ENCODE peak calls at places on chromosome 1, in ten cellular contexts. Z is ovary, L is uterus, H is neural progenitor cell, U is fibroblast of lung, S is fibroblast of the aortic adventitia, B is GM06990, X is colonic mucosa, F is Peyer's patch, O is cardiac muscle cell. I is an unnamed sample.

GRCh38 chr1:37452416-37452815 is 22.0 kb upstream of the ZC3H12A start:
- DNase-seq in L (no peak), X (no peak), O (no peak), H (no peak), F (no peak), S (no peak), B (no peak), Z (no peak), U (no peak), I (no peak)

GRCh38 chr1:72481420-72481819 is 199.1 kb upstream of the NEGR1 start:
- DNase-seq in H (no peak), O (no peak), S (no peak), L (no peak), Z (no peak), X (no peak), B (no peak), F (no peak), U (no peak), I (no peak)

GRCh38 chr1:162088281-162088969 is 18.9 kb downstream of the NOS1AP start:
- DNase-seq in F (no peak), H (no peak), B (no peak), Z (no peak), X (no peak), S (peak), U (peak), L (no peak), O (no peak), I (no peak)

GRCh38 chr1:165257969-165258459 is 98.5 kb downstream of the LMX1A start:
- DNase-seq in Z (peak), U (peak), B (peak), L (peak), S (peak), O (peak), F (peak), H (peak), X (peak), I (peak)

GRCh38 chr1:3779912-3780416 is 7.4 kb downstream of the SMIM1 start:
- DNase-seq in H (no peak), O (no peak), L (no peak), U (no peak), Z (no peak), X (no peak), S (no peak), B (no peak), F (no peak), I (no peak)

GRCh38 chr1:31802190-31803150 is 13.4 kb downstream of the SPOCD1 start:
- DNase-seq in L (no peak), X (no peak), F (peak), U (peak), Z (no peak), H (no peak), B (no peak), O (no peak), S (peak), I (peak)

GRCh38 chr1:154669464-154670282 is 61.7 kb upstream of the ADAR start:
- DNase-seq in L (peak), X (peak), S (peak), O (peak), Z (peak), H (peak), F (peak), U (peak), B (peak), I (peak)

GRCh38 chr1:33014464-33015170 is 22.1 kb downstream of the AK2 start:
- DNase-seq in S (no peak), L (no peak), O (no peak), U (no peak), H (no peak), B (no peak), Z (no peak), X (no peak), F (no peak), I (no peak)

GRCh38 chr1:43545686-43546387 is 15.2 kb downstream of the PTPRF start:
- DNase-seq in O (peak), X (peak), H (peak), F (peak), U (peak), B (no peak), Z (peak), S (peak), L (peak), I (peak)

DNA sequence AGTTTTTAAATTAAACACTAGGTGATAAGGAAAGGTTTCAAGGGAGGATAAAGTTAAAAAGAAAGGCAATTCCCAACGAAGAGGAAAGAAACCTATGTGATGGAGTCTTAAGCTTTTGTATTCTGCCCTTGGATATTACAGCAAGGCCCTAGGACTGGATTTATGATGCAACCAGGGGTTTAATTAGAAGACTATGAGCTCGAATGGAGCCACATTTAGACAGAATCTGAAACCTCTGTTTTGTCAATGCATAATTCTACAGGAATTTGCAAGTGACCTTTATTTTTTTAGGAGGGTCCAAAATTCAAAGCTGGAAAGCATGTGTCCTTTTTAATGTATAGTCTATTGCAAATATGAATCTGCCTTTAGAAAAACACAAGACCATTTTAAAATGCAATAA is 37.9 kb downstream of the TGFB2 start:
- DNase-seq in X (no peak), O (no peak), U (no peak), F (no peak), S (peak), Z (no peak), H (no peak), L (no peak), B (no peak), I (no peak)
- H3K4me3 ChIP-seq in X (no peak), O (no peak), U (no peak), F (no peak), S (no peak), Z (no peak), H (no peak), L (no peak), B (no peak), I (no peak)

GRCh38 chr1:181028241-181029014 is 5.4 kb upstream of the MR1 start:
- DNase-seq in O (no peak), B (no peak), Z (no peak), S (no peak), F (no peak), L (no peak), U (peak), X (no peak), H (no peak), I (no peak)

GRCh38 chr1:181021155-181021554 is 1.5 kb downstream of the STX6 start:
- DNase-seq in U (no peak), O (no peak), H (no peak), X (no peak), F (no peak), S (no peak), L (no peak), B (no peak), Z (no peak), I (no peak)

GRCh38 chr1:181018901-181019681 is 3.6 kb downstream of the STX6 start:
- DNase-seq in F (no peak), S (no peak), O (no peak), X (no peak), H (no peak), B (no peak), U (no peak), L (no peak), Z (no peak), I (no peak)

GRCh38 chr1:181021811-181022434 is 747 bp downstream of the STX6 start:
- DNase-seq in L (peak), Z (peak), X (peak), H (peak), S (peak), F (peak), O (peak), B (peak), U (peak), I (peak)

DNA sequence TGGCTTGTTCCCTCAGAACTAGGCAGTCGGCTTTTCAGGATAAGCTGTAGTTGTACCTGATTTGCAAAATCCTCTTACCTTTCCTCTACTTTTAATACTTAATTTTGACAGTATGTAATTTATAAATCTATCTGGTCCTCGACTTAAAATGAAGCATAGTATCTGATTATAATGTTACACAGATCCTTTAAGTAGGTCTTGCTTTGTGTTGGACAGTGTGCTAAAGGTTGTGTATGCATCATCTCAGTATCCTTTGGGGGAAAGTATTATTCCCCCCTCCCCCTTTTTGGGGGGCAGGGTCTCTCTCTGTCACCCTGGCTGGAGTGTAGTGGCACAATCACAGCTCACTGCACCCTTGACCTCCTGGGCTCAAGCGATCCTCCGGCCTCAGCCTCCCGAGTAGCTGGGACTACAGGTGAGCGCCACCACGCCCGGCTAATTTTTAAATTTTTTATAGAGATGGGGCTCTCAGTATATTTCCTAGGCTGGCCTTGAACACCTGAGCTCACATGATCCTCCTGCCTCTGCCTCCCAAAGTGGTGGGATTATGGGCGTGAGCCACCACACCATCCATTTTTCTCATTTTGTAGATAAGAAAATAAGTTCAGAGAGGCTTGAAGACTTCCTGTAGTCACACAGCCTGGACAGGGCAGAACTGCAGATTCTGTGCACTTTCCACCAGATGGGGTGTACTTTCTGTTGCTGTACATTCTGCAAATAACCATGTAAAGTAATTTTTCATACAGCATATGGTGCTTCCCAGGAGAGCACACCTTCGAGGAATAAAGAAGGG is 791 bp upstream of the STX6 start:
- DNase-seq in H (no peak), F (no peak), O (no peak), B (no peak), X (no peak), Z (peak), L (peak), U (no peak), S (no peak), I (no peak)
- H3K4me3 ChIP-seq in H (peak), F (peak), O (peak), B (peak), X (peak), Z (peak), L (peak), U (peak), S (peak), I (peak)

DNA sequence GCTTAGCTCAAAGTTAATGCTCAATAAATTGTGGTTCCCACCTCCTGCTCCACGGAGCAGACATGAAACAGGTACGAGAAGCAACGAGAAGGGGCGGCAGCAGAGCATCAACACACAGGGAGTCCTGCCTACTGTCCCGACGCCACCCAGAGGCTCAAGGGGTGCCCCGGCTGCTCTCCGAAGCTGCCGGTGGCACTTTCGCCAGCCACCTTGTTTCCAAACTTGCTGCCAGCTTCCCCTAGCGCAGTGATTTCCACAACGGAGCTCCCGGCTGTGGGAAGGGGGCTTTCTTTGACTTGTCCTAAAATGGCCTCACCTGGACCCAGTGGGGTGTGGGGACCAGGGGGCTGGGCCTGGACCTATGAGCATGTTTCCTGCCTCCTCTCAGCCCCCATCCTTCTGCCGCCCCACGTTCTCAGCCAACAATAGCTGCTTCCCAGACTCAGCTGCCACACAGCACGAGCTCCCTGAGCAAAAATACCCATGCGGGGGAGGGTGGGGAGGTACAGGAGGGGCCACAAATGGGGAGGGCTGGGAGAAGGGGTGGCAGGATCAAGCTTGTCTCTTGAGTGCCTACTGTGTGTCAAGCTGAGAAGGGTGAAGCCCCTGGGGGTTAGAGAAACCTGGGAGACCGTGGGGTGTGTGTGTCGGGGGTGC is 35.6 kb upstream of the ECE1 start:
- DNase-seq in H (no peak), O (no peak), U (no peak), Z (no peak), X (no peak), B (no peak), F (no peak), L (no peak), S (no peak), I (no peak)
- H3K4me3 ChIP-seq in H (no peak), O (no peak), U (no peak), Z (no peak), X (no peak), B (no peak), F (no peak), L (no peak), S (no peak), I (no peak)

DNA sequence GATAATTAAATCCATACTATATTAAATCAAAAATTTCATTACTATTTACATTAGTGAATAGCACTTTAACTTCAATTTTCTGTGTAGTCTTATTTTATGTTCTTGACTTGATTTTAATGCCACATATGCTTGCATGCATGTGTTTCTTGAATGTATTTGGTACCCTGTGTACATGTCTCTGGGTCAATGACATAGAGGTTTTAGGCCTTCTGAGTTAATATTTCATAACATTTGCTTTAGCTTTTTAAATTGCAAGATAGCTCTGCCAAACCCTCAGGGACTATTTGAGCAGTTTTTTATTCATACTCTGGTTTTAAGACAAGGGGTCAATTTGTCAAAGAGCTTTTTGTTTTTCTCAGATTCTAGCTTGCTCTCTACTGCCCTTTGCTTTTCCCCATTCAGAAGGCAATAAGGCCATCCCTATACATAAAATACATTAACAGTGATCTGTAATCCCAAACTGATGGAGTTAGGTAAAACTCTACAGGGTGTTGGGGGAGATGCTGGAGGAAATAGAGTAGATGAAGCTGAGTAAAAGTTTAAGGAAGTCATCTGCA is 5.0 kb downstream of the MLLT11 start:
- DNase-seq in Z (no peak), L (no peak), X (no peak), U (no peak), H (no peak), O (no peak), B (no peak), F (no peak), S (no peak), I (no peak)
- H3K4me3 ChIP-seq in Z (no peak), L (no peak), X (no peak), U (no peak), H (no peak), O (no peak), B (no peak), F (no peak), S (no peak), I (no peak)

GRCh38 chr1:17670587-17671313 is 84.4 kb upstream of the ACTL8 start:
- DNase-seq in S (no peak), Z (no peak), B (no peak), H (no peak), X (no peak), F (no peak), O (no peak), L (no peak), U (no peak), I (no peak)
- H3K4me3 ChIP-seq in S (no peak), Z (no peak), B (no peak), H (no peak), X (no peak), F (no peak), O (no peak), L (no peak), U (no peak), I (no peak)

I was measured in right atrium auricular region.